ENCODE peak calls at places on chromosomes 5 and 9, in nine cellular contexts. J is neuronal stem cell; C is fibroblast of lung; I is SK-N-SH; E is neural progenitor cell; A is CD4-positive, CD25-positive, alpha-beta regulatory T cell; U is pancreas; T is effector memory CD4-positive, alpha-beta T cell; N is Peyer's patch. Q is an unnamed sample.

GRCh38 chr9:135473972-135474543 is 5.5 kb upstream of the PPP1R26 start:
- DNase-seq in J (no peak), C (no peak), I (no peak), E (no peak), A (no peak), U (peak; percentile 55), T (no peak), N (no peak), Q (no peak)

GRCh38 chr9:91273853-91274552 is 87.7 kb downstream of the AUH start:
- DNase-seq in J (no peak), C (peak; percentile 65), I (no peak), E (no peak), A (no peak), U (no peak), T (no peak), N (no peak), Q (no peak)

GRCh38 chr5:76372320-76373054 is 30.6 kb upstream of the IQGAP2 start:
- DNase-seq in J (no peak), C (peak; percentile 86), I (peak; percentile 27), E (no peak), A (no peak), U (peak; percentile 51), T (no peak), N (no peak), Q (no peak)

GRCh38 chr9:86548220-86548619 is 194.0 kb upstream of the TUT7 start:
- DNase-seq in J (no peak), C (no peak), I (no peak), E (no peak), A (no peak), U (no peak), T (no peak), N (no peak), Q (no peak)

GRCh38 chr9:26301659-26302058 is 590.9 kb downstream of the CAAP1 start:
- DNase-seq in J (no peak), C (no peak), I (no peak), E (no peak), A (no peak), U (no peak), T (no peak), N (no peak), Q (no peak)

GRCh38 chr9:79572891-79573696 is 1.3 kb downstream of the TLE4 start:
- DNase-seq in J (no peak), C (peak; percentile 9), I (peak; percentile 62), E (peak; percentile 70), A (peak; percentile 72), U (peak; percentile 83), T (peak; percentile 62), N (peak; percentile 54), Q (peak; percentile 36)

GRCh38 chr9:133731876-133732321 is 6.3 kb downstream of the SARDH start:
- DNase-seq in J (peak; percentile 43), C (peak; percentile 42), I (peak; percentile 81), E (peak; percentile 84), A (no peak), U (peak; percentile 88), T (no peak), N (no peak), Q (no peak)

GRCh38 chr5:174317261-174317894 is 271.9 kb downstream of the NSG2 start:
- DNase-seq in J (peak; percentile 62), C (peak; percentile 56), I (peak; percentile 84), E (peak; percentile 87), A (no peak), U (no peak), T (no peak), N (no peak), Q (no peak)

GRCh38 chr5:72191404-72191803 is 84.1 kb downstream of the MAP1B start:
- DNase-seq in J (no peak), C (no peak), I (no peak), E (no peak), A (no peak), U (no peak), T (no peak), N (no peak), Q (no peak)

DNA sequence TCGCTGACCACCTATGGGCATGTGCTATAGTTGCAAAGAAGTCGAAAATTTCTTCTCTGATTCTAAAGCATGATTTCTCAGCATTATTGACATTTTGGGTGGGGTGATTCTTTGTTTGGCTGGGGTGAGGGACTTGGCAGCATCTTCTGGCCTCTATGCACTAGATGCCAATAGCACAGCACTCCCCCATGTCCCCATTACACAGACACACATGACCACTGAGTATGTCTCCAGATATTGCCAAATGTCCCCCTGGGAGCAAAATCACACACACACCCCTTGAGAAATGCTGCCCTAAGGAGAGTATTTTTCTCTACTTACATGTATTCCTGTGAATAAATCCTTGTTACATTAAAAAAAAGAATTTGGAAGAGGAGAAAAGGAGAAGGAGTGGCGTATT is 89.1 kb downstream of the PDZD2 start:
- DNase-seq in J (no peak), C (no peak), I (no peak), E (no peak), A (no peak), U (no peak), T (no peak), N (no peak), Q (no peak)
- H3K27ac ChIP-seq in J (no peak overlapping the region), C (no peak overlapping the region), I (no peak overlapping the region), E (no peak overlapping the region), A (no peak overlapping the region), U (no peak overlapping the region), T (no peak overlapping the region), N (no peak overlapping the region), Q (no peak overlapping the region)

DNA sequence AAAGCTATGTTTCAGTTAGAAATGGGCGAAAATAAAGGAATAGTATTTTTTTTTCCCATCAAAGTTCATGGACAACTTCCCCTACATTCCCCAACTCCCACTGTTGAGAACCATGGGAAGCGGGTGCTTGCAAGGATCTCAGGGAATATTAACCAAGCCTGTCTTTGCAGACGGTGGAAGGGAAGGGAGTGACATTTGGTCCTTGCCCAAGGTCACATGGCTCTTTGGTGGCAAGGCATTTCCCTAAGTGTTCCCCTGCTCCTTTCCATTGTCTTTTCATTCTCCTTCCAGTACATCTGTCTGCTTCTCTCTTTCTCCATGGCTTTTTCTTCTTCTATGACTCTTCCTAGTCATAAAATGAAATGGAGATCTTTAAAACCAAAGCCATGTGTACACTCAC is 19.0 kb downstream of the C9orf57 start:
- DNase-seq in J (no peak), C (no peak), I (no peak), E (no peak), A (no peak), U (no peak), T (no peak), N (no peak), Q (no peak)
- H3K27ac ChIP-seq in J (no peak overlapping the region), C (no peak overlapping the region), I (no peak overlapping the region), E (no peak overlapping the region), A (no peak overlapping the region), U (no peak overlapping the region), T (no peak overlapping the region), N (no peak overlapping the region), Q (no peak overlapping the region)

DNA sequence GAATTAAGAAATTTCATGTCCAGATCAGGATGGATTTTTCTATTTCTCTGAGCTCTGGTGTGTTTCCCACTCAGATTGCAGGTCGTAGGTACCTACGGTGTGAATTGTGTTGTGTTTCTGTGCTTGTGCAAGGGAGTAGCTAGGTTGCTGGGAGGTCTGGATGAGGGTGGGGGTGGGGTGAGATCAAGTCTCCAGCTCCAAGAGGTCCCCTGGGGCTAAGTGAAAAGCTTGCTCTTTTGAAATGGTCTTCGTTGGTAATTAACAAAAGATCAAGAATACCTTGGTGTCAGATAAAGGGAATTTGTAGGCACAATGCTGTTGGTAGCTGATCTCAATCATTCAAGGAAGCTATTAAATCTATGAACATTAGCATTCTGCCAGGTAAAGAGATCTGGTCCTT is 988 bp upstream of the PCDHGC4 start:
- DNase-seq in J (no peak), C (no peak), I (no peak), E (peak; percentile 60), A (no peak), U (no peak), T (no peak), N (no peak), Q (no peak)
- H3K27ac ChIP-seq in J (peak overlapping the region; percentile 69), C (no peak overlapping the region), I (peak overlapping the region; percentile 11), E (no peak overlapping the region), A (no peak overlapping the region), U (no peak overlapping the region), T (no peak overlapping the region), N (no peak overlapping the region), Q (no peak overlapping the region)

GRCh38 chr5:10635257-10635860 is 71.5 kb downstream of the ANKRD33B start:
- DNase-seq in J (no peak), C (peak; percentile 43), I (no peak), E (no peak), A (peak; percentile 39), U (no peak), T (no peak), N (peak; percentile 67), Q (no peak)
- H3K27ac ChIP-seq in J (no peak overlapping the region), C (no peak overlapping the region), I (peak overlapping the region; percentile 32), E (no peak overlapping the region), A (peak overlapping the region; percentile 52), U (no peak overlapping the region), T (no peak overlapping the region), N (no peak overlapping the region), Q (no peak overlapping the region)

GRCh38 chr9:75810063-75810462 is 80.4 kb upstream of the PCSK5 start:
- DNase-seq in J (no peak), C (no peak), I (no peak), E (no peak), A (no peak), U (no peak), T (no peak), N (no peak), Q (no peak)
- H3K27ac ChIP-seq in J (no peak overlapping the region), C (no peak overlapping the region), I (no peak overlapping the region), E (no peak overlapping the region), A (no peak overlapping the region), U (no peak overlapping the region), T (no peak overlapping the region), N (no peak overlapping the region), Q (no peak overlapping the region)

DNA sequence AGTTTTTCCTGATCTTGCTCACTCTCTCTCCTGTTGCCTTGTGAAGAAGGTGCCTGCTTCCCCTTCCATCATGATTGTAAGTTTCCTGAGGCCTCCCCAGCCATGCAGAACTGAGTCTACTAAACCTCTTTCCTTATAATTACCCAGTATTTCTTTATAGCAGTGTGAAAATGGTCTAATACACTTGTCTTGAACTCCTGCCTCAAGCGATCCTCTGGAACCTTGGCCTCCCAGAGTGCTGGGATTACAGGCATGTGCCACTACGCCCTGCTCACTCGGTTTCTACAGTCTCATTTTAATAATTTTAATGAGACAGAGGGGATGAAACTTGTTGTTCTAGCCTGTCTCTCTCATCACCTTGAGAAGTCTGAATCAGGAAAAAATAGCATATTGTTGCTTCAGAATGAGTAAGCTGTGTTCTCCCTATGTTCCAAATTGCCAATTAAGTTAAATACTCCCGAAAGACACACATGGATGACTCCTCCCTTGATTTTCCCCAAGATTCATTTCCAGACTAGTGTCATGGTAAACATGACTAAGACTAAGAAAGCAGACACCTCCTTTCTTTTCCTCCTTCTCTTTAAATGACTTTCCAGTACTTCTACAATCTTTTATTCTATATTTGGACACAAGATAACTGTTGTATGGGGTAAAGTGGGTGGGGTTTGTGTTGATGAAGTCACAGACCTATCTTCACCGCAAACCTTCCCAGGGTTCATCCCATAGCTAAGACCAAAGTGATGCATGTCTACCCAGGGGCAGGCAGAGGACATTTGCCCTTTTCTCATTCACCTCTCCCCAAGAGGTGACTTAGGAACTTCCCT is 7.8 kb upstream of the DNAJC18 start:
- DNase-seq in J (no peak), C (no peak), I (no peak), E (no peak), A (no peak), U (no peak), T (no peak), N (no peak), Q (no peak)
- H3K27ac ChIP-seq in J (no peak overlapping the region), C (no peak overlapping the region), I (peak overlapping the region; percentile 87), E (no peak overlapping the region), A (no peak overlapping the region), U (no peak overlapping the region), T (no peak overlapping the region), N (no peak overlapping the region), Q (no peak overlapping the region)